ENCODE peak calls at places on chromosomes 2 and 18, in eight cellular contexts. V is PC-9; Z is A549; S is stimulated activated naive B cell treated with anti-CD40 and anti-IgM and Interleukin-4, amounts not matched to agents 10 μg/mL and 1 μg/mL and 100 μg/mL, for 72 hours; A is foreskin melanocyte; D is adrenal gland; T is activated CD4-positive, alpha-beta T cell treated with anti-CD3 and anti-CD28 coated beads for 1 hour; Y is Ammon's horn. E is an unnamed sample.

GRCh38 chr2:51781691-51782090 is 749.8 kb upstream of the NRXN1 start:
- DNase-seq in V (no peak), Z (no peak), S (no peak), A (no peak), D (no peak), T (no peak), Y (no peak), E (no peak)

GRCh38 chr2:86783615-86784339 is 6.9 kb downstream of the CD8A start:
- DNase-seq in V (no peak), Z (no peak), S (peak), A (no peak), D (no peak), T (no peak), Y (no peak), E (no peak)

GRCh38 chr2:88549616-88550292 is 77.5 kb downstream of the EIF2AK3 start:
- DNase-seq in V (no peak), Z (no peak), S (no peak), A (no peak), D (no peak), T (no peak), Y (no peak), E (no peak)

GRCh38 chr2:150596071-150596470 is 108.6 kb upstream of the RND3 start:
- DNase-seq in V (peak), Z (no peak), S (no peak), A (peak), D (no peak), T (no peak), Y (no peak), E (no peak)

GRCh38 chr2:226366920-226367319 is 432.7 kb downstream of the IRS1 start:
- DNase-seq in V (no peak), Z (no peak), S (no peak), A (no peak), D (no peak), T (no peak), Y (no peak), E (no peak)

GRCh38 chr2:120486441-120486840 is 140.5 kb downstream of the INHBB start:
- DNase-seq in V (peak), Z (no peak), S (no peak), A (no peak), D (no peak), T (no peak), Y (no peak), E (no peak)

GRCh38 chr2:215528555-215528954 is 92.7 kb upstream of the FN1 start:
- DNase-seq in V (no peak), Z (no peak), S (no peak), A (no peak), D (no peak), T (no peak), Y (no peak), E (no peak)

GRCh38 chr18:13201315-13201714 is 17.2 kb upstream of the LDLRAD4 start:
- DNase-seq in V (no peak), Z (no peak), S (no peak), A (no peak), D (no peak), T (no peak), Y (no peak), E (no peak)

GRCh38 chr18:53153281-53153680 is 813.3 kb downstream of the DCC start:
- DNase-seq in V (no peak), Z (peak), S (no peak), A (no peak), D (no peak), T (no peak), Y (no peak), E (no peak)

GRCh38 chr2:62459106-62459505 is 46.9 kb downstream of the TMEM17 start:
- DNase-seq in V (no peak), Z (no peak), S (no peak), A (no peak), D (no peak), T (no peak), Y (no peak), E (no peak)

GRCh38 chr2:101766871-101767739 is 69.6 kb downstream of the MAP4K4 start:
- DNase-seq in V (peak), Z (no peak), S (no peak), A (peak), D (no peak), T (no peak), Y (no peak), E (no peak)

GRCh38 chr2:216789088-216789487 is 70.8 kb downstream of the TNP1 start:
- DNase-seq in V (no peak), Z (no peak), S (no peak), A (no peak), D (no peak), T (no peak), Y (no peak), E (no peak)

GRCh38 chr2:148130571-148130970 is 109.7 kb downstream of the MBD5 start:
- DNase-seq in V (no peak), Z (peak), S (no peak), A (no peak), D (no peak), T (no peak), Y (no peak), E (no peak)

GRCh38 chr2:168753765-168754334 is 48.6 kb upstream of the NOSTRIN start:
- DNase-seq in V (no peak), Z (no peak), S (no peak), A (no peak), D (no peak), T (no peak), Y (no peak), E (no peak)

GRCh38 chr18:6156446-6156845 is 258.3 kb downstream of the L3MBTL4 start:
- DNase-seq in V (no peak), Z (no peak), S (no peak), A (no peak), D (no peak), T (no peak), Y (no peak), E (no peak)

GRCh38 chr2:134261398-134262131 is 7.7 kb downstream of the MGAT5 start:
- DNase-seq in V (no peak), Z (no peak), S (no peak), A (peak), D (no peak), T (no peak), Y (no peak), E (no peak)

GRCh38 chr2:42809876-42810125 is 17.4 kb upstream of the HAAO start:
- DNase-seq in V (peak), Z (peak), S (no peak), A (no peak), D (peak), T (no peak), Y (peak), E (peak)

GRCh38 chr2:99651930-99652670 is 162.3 kb upstream of the REV1 start:
- DNase-seq in V (no peak), Z (no peak), S (no peak), A (no peak), D (no peak), T (no peak), Y (no peak), E (no peak)

GRCh38 chr2:23293063-23293462 is 91.9 kb upstream of the KLHL29 start:
- DNase-seq in V (no peak), Z (no peak), S (no peak), A (peak), D (peak), T (no peak), Y (no peak), E (no peak)

GRCh38 chr18:79575891-79576685 is 103.5 kb upstream of the CTDP1 start:
- DNase-seq in V (no peak), Z (no peak), S (no peak), A (no peak), D (no peak), T (no peak), Y (no peak), E (peak)

GRCh38 chr18:53375641-53376040 is 848.8 kb downstream of the MBD2 start:
- DNase-seq in V (no peak), Z (no peak), S (no peak), A (no peak), D (no peak), T (no peak), Y (no peak), E (no peak)

GRCh38 chr2:151030663-151031230 is 230.9 kb downstream of the RBM43 start:
- DNase-seq in V (no peak), Z (no peak), S (no peak), A (no peak), D (no peak), T (no peak), Y (no peak), E (no peak)

GRCh38 chr18:12301263-12302005 is 6.6 kb upstream of the TUBB6 start:
- DNase-seq in V (no peak), Z (no peak), S (no peak), A (no peak), D (no peak), T (no peak), Y (no peak), E (no peak)